ENCODE peak calls at places on chromosomes 6 and 20, in seven cellular contexts. G, O, Y, D, P, L and B are unnamed samples.
A peak's percentile ranks its signal among the peaks of the same experiment; 100 is the strongest.

GRCh38 chr6:158608221-158608620 is 36.3 kb downstream of the DYNLT1 start:
- DNase-seq in G (no peak), O (no peak), Y (no peak), D (no peak), P (no peak), L (no peak), B (no peak)

GRCh38 chr20:57458400-57459160 is 66.4 kb downstream of the CTCFL start:
- DNase-seq in G (peak; percentile 21), O (no peak), Y (no peak), D (no peak), P (no peak), L (no peak), B (no peak)

GRCh38 chr6:167093922-167094432 is 28.9 kb upstream of the CCR6 start:
- DNase-seq in G (no peak), O (no peak), Y (peak; percentile 62), D (no peak), P (peak; percentile 87), L (no peak), B (no peak)

GRCh38 chr6:45148278-45148677 is 179.9 kb upstream of the RUNX2 start:
- DNase-seq in G (no peak), O (no peak), Y (no peak), D (no peak), P (no peak), L (no peak), B (no peak)

GRCh38 chr20:21234816-21235215 is 68.3 kb upstream of the XRN2 start:
- DNase-seq in G (no peak), O (no peak), Y (no peak), D (no peak), P (no peak), L (no peak), B (no peak)

GRCh38 chr20:41161886-41162285 is 24.5 kb downstream of the PLCG1 start:
- DNase-seq in G (no peak), O (no peak), Y (no peak), D (no peak), P (no peak), L (no peak), B (no peak)

GRCh38 chr6:15036690-15037245 is 209.1 kb upstream of the JARID2 start:
- DNase-seq in G (peak; percentile 38), O (peak; percentile 20), Y (no peak), D (peak; percentile 2), P (no peak), L (no peak), B (peak; percentile 46)

GRCh38 chr6:12935637-12936036 is 219.1 kb downstream of the PHACTR1 start:
- DNase-seq in G (no peak), O (no peak), Y (no peak), D (no peak), P (no peak), L (no peak), B (no peak)

GRCh38 chr20:33162753-33163152 is 5.2 kb upstream of the BPIFA2 start:
- DNase-seq in G (no peak), O (no peak), Y (no peak), D (no peak), P (peak; percentile 34), L (no peak), B (no peak)

GRCh38 chr6:137571854-137572253 is 77.7 kb upstream of the OLIG3 start:
- DNase-seq in G (no peak), O (peak; percentile 20), Y (peak; percentile 31), D (no peak), P (peak; percentile 40), L (peak; percentile 54), B (peak; percentile 57)

GRCh38 chr6:137661601-137662000 is 167.4 kb upstream of the OLIG3 start:
- DNase-seq in G (no peak), O (no peak), Y (peak; percentile 28), D (no peak), P (no peak), L (peak; percentile 61), B (peak; percentile 45)

GRCh38 chr6:14055541-14055940 is 62.0 kb upstream of the CD83 start:
- DNase-seq in G (no peak), O (no peak), Y (no peak), D (no peak), P (no peak), L (no peak), B (no peak)

GRCh38 chr6:25007269-25007699 is 71.5 kb upstream of the RIPOR2 start:
- DNase-seq in G (no peak), O (no peak), Y (peak; percentile 30), D (no peak), P (peak; percentile 62), L (no peak), B (no peak)

GRCh38 chr20:31718952-31719643 is 3.6 kb downstream of the BCL2L1 start:
- DNase-seq in G (no peak), O (no peak), Y (no peak), D (no peak), P (no peak), L (no peak), B (no peak)

GRCh38 chr20:43383026-43383795 is 74.5 kb upstream of the SRSF6 start:
- DNase-seq in G (no peak), O (no peak), Y (no peak), D (no peak), P (no peak), L (no peak), B (no peak)

GRCh38 chr20:58102744-58103516 is 125.5 kb downstream of the ANKRD60 start:
- DNase-seq in G (no peak), O (no peak), Y (peak; percentile 4), D (no peak), P (no peak), L (no peak), B (no peak)

GRCh38 chr6:140225587-140226438 is 851.4 kb upstream of the CITED2 start:
- DNase-seq in G (no peak), O (no peak), Y (no peak), D (peak; percentile 3), P (no peak), L (no peak), B (no peak)

GRCh38 chr20:63548992-63549391 is 1.4 kb upstream of the SRMS start:
- DNase-seq in G (no peak), O (no peak), Y (no peak), D (no peak), P (no peak), L (no peak), B (no peak)

GRCh38 chr6:105069821-105070445 is 109.9 kb downstream of the POPDC3 start:
- DNase-seq in G (no peak), O (no peak), Y (no peak), D (no peak), P (no peak), L (no peak), B (no peak)

GRCh38 chr6:37314803-37315515 is 38.8 kb upstream of the RNF8 start:
- DNase-seq in G (peak; percentile 47), O (peak; percentile 61), Y (peak; percentile 15), D (peak; percentile 12), P (peak; percentile 53), L (peak; percentile 62), B (peak; percentile 71)

GRCh38 chr6:372336-372911 is 19.1 kb upstream of the IRF4 start:
- DNase-seq in G (no peak), O (no peak), Y (no peak), D (no peak), P (peak; percentile 59), L (no peak), B (no peak)